ENCODE peak calls at places on chromosomes 4 and X, in seven cellular contexts. One of them, this sample, is unnamed.

GRCh38 chr4:102151696-102152095 is 193.6 kb downstream of the SLC39A8 start:
- DNase-seq in Calu3: no peak
- DNase-seq in GM23338: no peak
- DNase-seq in foreskin keratinocyte: no peak
- DNase-seq in hepatocyte: no peak
- DNase-seq in cardiac fibroblast: no peak
- DNase-seq in right atrium auricular region: no peak
- DNase-seq in this sample: no peak

GRCh38 chrX:38612281-38612680 is 50.9 kb downstream of the TSPAN7 start:
- DNase-seq in cardiac fibroblast: no peak
- DNase-seq in GM23338: no peak
- DNase-seq in right atrium auricular region: no peak
- DNase-seq in hepatocyte: no peak
- DNase-seq in Calu3: no peak
- DNase-seq in foreskin keratinocyte: no peak
- DNase-seq in this sample: no peak

GRCh38 chrX:96405842-96406241 is 278.8 kb upstream of the DIAPH2 start:
- DNase-seq in GM23338: peak; percentile 51
- DNase-seq in foreskin keratinocyte: no peak
- DNase-seq in Calu3: no peak
- DNase-seq in cardiac fibroblast: no peak
- DNase-seq in right atrium auricular region: no peak
- DNase-seq in hepatocyte: no peak
- DNase-seq in this sample: no peak

GRCh38 chr4:14196141-14196540 is 568.6 kb upstream of the BOD1L1 start:
- DNase-seq in hepatocyte: peak; percentile 82
- DNase-seq in GM23338: peak; percentile 73
- DNase-seq in cardiac fibroblast: peak; percentile 77
- DNase-seq in right atrium auricular region: no peak
- DNase-seq in Calu3: peak; percentile 59
- DNase-seq in foreskin keratinocyte: peak; percentile 7
- DNase-seq in this sample: peak; percentile 84

GRCh38 chr4:100317032-100317864 is 127.0 kb upstream of the DDIT4L start:
- DNase-seq in GM23338: no peak
- DNase-seq in right atrium auricular region: no peak
- DNase-seq in foreskin keratinocyte: no peak
- DNase-seq in cardiac fibroblast: peak; percentile 33
- DNase-seq in hepatocyte: no peak
- DNase-seq in Calu3: no peak
- DNase-seq in this sample: peak; percentile 25

GRCh38 chr4:683982-684571 is 4.9 kb downstream of the SLC49A3 start:
- DNase-seq in right atrium auricular region: no peak
- DNase-seq in foreskin keratinocyte: no peak
- DNase-seq in Calu3: peak; percentile 32
- DNase-seq in GM23338: peak; percentile 92
- DNase-seq in cardiac fibroblast: peak; percentile 70
- DNase-seq in hepatocyte: peak; percentile 85
- DNase-seq in this sample: peak; percentile 77

GRCh38 chr4:162839814-162840213 is 326.9 kb downstream of the NAF1 start:
- DNase-seq in GM23338: peak; percentile 62
- DNase-seq in Calu3: no peak
- DNase-seq in right atrium auricular region: no peak
- DNase-seq in cardiac fibroblast: no peak
- DNase-seq in foreskin keratinocyte: no peak
- DNase-seq in hepatocyte: no peak
- DNase-seq in this sample: no peak

GRCh38 chr4:158020734-158021346 is 152.0 kb downstream of the GASK1B start:
- DNase-seq in GM23338: no peak
- DNase-seq in right atrium auricular region: no peak
- DNase-seq in Calu3: no peak
- DNase-seq in hepatocyte: peak; percentile 42
- DNase-seq in cardiac fibroblast: peak; percentile 95
- DNase-seq in foreskin keratinocyte: peak; percentile 73
- DNase-seq in this sample: peak; percentile 91

GRCh38 chr4:127783026-127783769 is 1.1 kb downstream of the HSPA4L start:
- DNase-seq in cardiac fibroblast: peak; percentile 69
- DNase-seq in hepatocyte: peak; percentile 64
- DNase-seq in GM23338: peak; percentile 69
- DNase-seq in Calu3: peak; percentile 54
- DNase-seq in foreskin keratinocyte: peak; percentile 99
- DNase-seq in right atrium auricular region: peak; percentile 86
- DNase-seq in this sample: peak; percentile 77

GRCh38 chrX:102154218-102154860 is 1.4 kb downstream of the BEX5 start:
- DNase-seq in Calu3: peak; percentile 44
- DNase-seq in cardiac fibroblast: no peak
- DNase-seq in hepatocyte: no peak
- DNase-seq in GM23338: peak; percentile 64
- DNase-seq in foreskin keratinocyte: no peak
- DNase-seq in right atrium auricular region: no peak
- DNase-seq in this sample: no peak

GRCh38 chr4:139749313-139749712 is 83.7 kb downstream of the MGST2 start:
- DNase-seq in hepatocyte: no peak
- DNase-seq in cardiac fibroblast: no peak
- DNase-seq in foreskin keratinocyte: no peak
- DNase-seq in GM23338: no peak
- DNase-seq in Calu3: no peak
- DNase-seq in right atrium auricular region: no peak
- DNase-seq in this sample: no peak

GRCh38 chr4:105496899-105497298 is 23.0 kb upstream of the PPA2 start:
- DNase-seq in hepatocyte: no peak
- DNase-seq in Calu3: peak; percentile 15
- DNase-seq in cardiac fibroblast: no peak
- DNase-seq in right atrium auricular region: no peak
- DNase-seq in GM23338: peak; percentile 50
- DNase-seq in foreskin keratinocyte: no peak
- DNase-seq in this sample: no peak
- TF ChIP-seq CTCF in hepatocyte: peak; percentile 27
- TF ChIP-seq CTCF in Calu3: no peak
- TF ChIP-seq CTCF in cardiac fibroblast: peak; percentile 6
- TF ChIP-seq CTCF in right atrium auricular region: no peak
- TF ChIP-seq CTCF in GM23338: peak; percentile 58
- TF ChIP-seq CTCF in foreskin keratinocyte: no peak
- TF ChIP-seq CTCF in this sample: no peak

DNA sequence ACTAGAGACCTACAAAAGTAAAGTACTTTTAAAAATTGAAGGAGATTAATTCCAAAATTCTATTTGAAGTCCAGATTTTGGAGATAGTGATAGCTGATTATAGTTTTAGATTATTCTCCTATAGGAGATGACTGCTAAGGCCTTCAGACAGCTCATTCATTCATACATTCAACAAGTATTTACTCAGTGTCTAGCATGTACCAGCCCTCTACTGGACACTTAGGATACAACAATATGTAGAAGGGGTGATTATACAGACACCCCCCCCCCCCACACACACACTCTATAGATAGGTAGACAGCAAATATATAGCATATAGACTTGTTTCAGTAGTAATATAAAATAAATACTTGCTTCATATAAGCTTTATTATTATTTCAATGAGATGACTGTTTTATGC is 60.4 kb upstream of the TAF9B start:
- DNase-seq in Calu3: no peak
- DNase-seq in cardiac fibroblast: peak; percentile 32
- DNase-seq in foreskin keratinocyte: no peak
- DNase-seq in hepatocyte: peak; percentile 16
- DNase-seq in GM23338: peak; percentile 3
- DNase-seq in right atrium auricular region: no peak
- DNase-seq in this sample: peak; percentile 31
- TF ChIP-seq CTCF in Calu3: no peak
- TF ChIP-seq CTCF in cardiac fibroblast: peak; percentile 21
- TF ChIP-seq CTCF in foreskin keratinocyte: peak; percentile 47
- TF ChIP-seq CTCF in hepatocyte: peak; percentile 13
- TF ChIP-seq CTCF in GM23338: peak; percentile 35
- TF ChIP-seq CTCF in right atrium auricular region: peak; percentile 20
- TF ChIP-seq CTCF in this sample: peak; percentile 35

DNA sequence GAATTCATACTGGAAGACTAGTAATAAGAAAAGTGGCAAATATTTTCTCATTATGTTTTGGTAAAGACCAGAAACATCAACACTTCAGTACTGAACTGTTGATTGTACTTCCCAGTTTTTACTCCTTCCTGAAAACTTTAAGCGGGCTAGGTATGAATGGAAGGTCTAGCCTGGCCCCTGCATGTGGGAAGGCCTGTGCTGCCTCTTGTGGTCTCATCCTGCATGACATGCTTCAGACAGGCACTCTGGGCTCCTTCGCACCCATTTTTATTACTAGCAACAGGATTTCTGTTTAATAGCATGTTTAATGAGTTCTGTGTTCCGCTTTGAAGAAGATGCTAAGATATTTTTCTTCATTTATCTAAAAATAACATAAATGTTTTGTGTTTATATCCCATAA is 279.1 kb downstream of the ANK2 start:
- DNase-seq in hepatocyte: peak; percentile 7
- DNase-seq in Calu3: no peak
- DNase-seq in foreskin keratinocyte: no peak
- DNase-seq in GM23338: peak; percentile 86
- DNase-seq in right atrium auricular region: no peak
- DNase-seq in cardiac fibroblast: peak; percentile 11
- DNase-seq in this sample: peak; percentile 16
- TF ChIP-seq CTCF in hepatocyte: peak; percentile 17
- TF ChIP-seq CTCF in Calu3: peak; percentile 34
- TF ChIP-seq CTCF in foreskin keratinocyte: peak; percentile 61
- TF ChIP-seq CTCF in GM23338: peak; percentile 79
- TF ChIP-seq CTCF in right atrium auricular region: peak; percentile 53
- TF ChIP-seq CTCF in cardiac fibroblast: peak; percentile 45
- TF ChIP-seq CTCF in this sample: peak; percentile 45

DNA sequence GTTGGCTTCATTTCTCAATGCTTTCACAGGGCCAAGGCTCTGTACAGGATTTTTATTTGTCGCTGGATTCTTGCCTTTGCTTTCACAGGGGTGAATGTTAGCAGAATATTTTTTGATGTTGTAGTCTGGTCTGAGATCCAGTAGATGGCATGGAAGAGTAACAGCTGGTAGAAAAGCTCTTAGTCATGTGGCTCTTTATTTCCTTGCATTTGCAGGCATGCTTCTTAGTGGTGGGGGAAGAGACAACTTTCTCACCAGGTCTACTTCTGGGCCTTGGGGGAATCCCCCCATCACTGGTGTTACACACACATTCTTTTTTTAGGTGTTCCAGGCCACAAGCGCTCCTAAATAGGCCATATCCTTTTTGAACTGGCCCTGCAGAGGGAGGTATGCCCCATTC is 58.2 kb upstream of the DKK2 start:
- DNase-seq in GM23338: peak; percentile 41
- DNase-seq in right atrium auricular region: no peak
- DNase-seq in cardiac fibroblast: peak; percentile 65
- DNase-seq in hepatocyte: peak; percentile 10
- DNase-seq in foreskin keratinocyte: peak; percentile 13
- DNase-seq in Calu3: no peak
- DNase-seq in this sample: peak; percentile 52
- TF ChIP-seq CTCF in GM23338: peak; percentile 50
- TF ChIP-seq CTCF in right atrium auricular region: no peak
- TF ChIP-seq CTCF in cardiac fibroblast: peak; percentile 57
- TF ChIP-seq CTCF in hepatocyte: peak; percentile 43
- TF ChIP-seq CTCF in foreskin keratinocyte: peak; percentile 66
- TF ChIP-seq CTCF in Calu3: peak; percentile 18
- TF ChIP-seq CTCF in this sample: peak; percentile 52

GRCh38 chr4:11813951-11814446 is 385.3 kb upstream of the HS3ST1 start:
- DNase-seq in Calu3: no peak
- DNase-seq in right atrium auricular region: no peak
- DNase-seq in foreskin keratinocyte: no peak
- DNase-seq in GM23338: no peak
- DNase-seq in hepatocyte: no peak
- DNase-seq in cardiac fibroblast: no peak
- DNase-seq in this sample: no peak
- TF ChIP-seq CTCF in Calu3: no peak
- TF ChIP-seq CTCF in right atrium auricular region: no peak
- TF ChIP-seq CTCF in foreskin keratinocyte: no peak
- TF ChIP-seq CTCF in GM23338: no peak
- TF ChIP-seq CTCF in hepatocyte: no peak
- TF ChIP-seq CTCF in cardiac fibroblast: no peak
- TF ChIP-seq CTCF in this sample: no peak

This sample was measured in fibroblast of pulmonary artery.